ENCODE peak calls at places on chromosome 20, in six cellular contexts. O is body of pancreas, M is adrenal gland, Y is heart left ventricle, K is right lobe of liver, Q is A549. D is an unnamed sample.

GRCh38 chr20:22080985-22081384 is 375.5 kb downstream of the PAX1 start:
- DNase-seq in O (no peak), M (no peak), Y (no peak), K (no peak), Q (no peak), D (no peak)

GRCh38 chr20:40760399-40760798 is 71.4 kb upstream of the MAFB start:
- DNase-seq in O (no peak), M (no peak), Y (no peak), K (no peak), Q (no peak), D (no peak)

GRCh38 chr20:22801528-22801927 is 217.2 kb upstream of the FOXA2 start:
- DNase-seq in O (no peak), M (no peak), Y (no peak), K (no peak), Q (no peak), D (no peak)

GRCh38 chr20:36932476-36933426 is 18.8 kb downstream of the SAMHD1 start:
- DNase-seq in O (peak), M (no peak), Y (no peak), K (no peak), Q (no peak), D (no peak)

GRCh38 chr20:35617397-35618031 is 1.9 kb downstream of the SPAG4 start:
- DNase-seq in O (peak), M (peak), Y (peak), K (peak), Q (peak), D (peak)

GRCh38 chr20:8798505-8798904 is 270.4 kb upstream of the PLCB4 start:
- DNase-seq in O (no peak), M (no peak), Y (no peak), K (no peak), Q (no peak), D (no peak)

GRCh38 chr20:44422083-44422482 is 53.6 kb upstream of the TTPAL start:
- DNase-seq in O (no peak), M (peak), Y (no peak), K (no peak), Q (no peak), D (peak)

GRCh38 chr20:38835792-38836191 is 30.3 kb downstream of the PPP1R16B start:
- DNase-seq in O (no peak), M (no peak), Y (no peak), K (no peak), Q (no peak), D (no peak)

GRCh38 chr20:51481311-51481997 is 61.1 kb downstream of the NFATC2 start:
- DNase-seq in O (no peak), M (no peak), Y (no peak), K (no peak), Q (no peak), D (no peak)

GRCh38 chr20:2767768-2768631 is 32.4 kb downstream of the CPXM1 start:
- DNase-seq in O (peak), M (no peak), Y (no peak), K (peak), Q (no peak), D (no peak)

GRCh38 chr20:17987988-17988387 is 19.2 kb downstream of the MGME1 start:
- DNase-seq in O (no peak), M (no peak), Y (no peak), K (no peak), Q (no peak), D (no peak)

GRCh38 chr20:62430871-62431447 is 3.6 kb upstream of the RBBP8NL start:
- DNase-seq in O (no peak), M (no peak), Y (no peak), K (no peak), Q (no peak), D (no peak)

GRCh38 chr20:56998438-56998837 is 268.0 kb downstream of the BMP7 start:
- DNase-seq in O (no peak), M (no peak), Y (no peak), K (no peak), Q (no peak), D (no peak)

GRCh38 chr20:35010405-35011192 is 54.9 kb downstream of the MYH7B start:
- DNase-seq in O (peak), M (no peak), Y (no peak), K (no peak), Q (no peak), D (no peak)

GRCh38 chr20:62064788-62065668 is 653 bp downstream of the TAF4 start:
- DNase-seq in O (peak), M (no peak), Y (no peak), K (peak), Q (no peak), D (peak)

GRCh38 chr20:16025084-16025483 is 548.2 kb downstream of the KIF16B start:
- DNase-seq in O (no peak), M (no peak), Y (no peak), K (no peak), Q (no peak), D (no peak)

GRCh38 chr20:39775110-39775509 is 813.0 kb downstream of the DHX35 start:
- DNase-seq in O (peak), M (peak), Y (peak), K (peak), Q (no peak), D (no peak)

GRCh38 chr20:38209054-38209675 is 44.1 kb upstream of the TGM2 start:
- DNase-seq in O (no peak), M (no peak), Y (peak), K (no peak), Q (no peak), D (no peak)

GRCh38 chr20:45946149-45946970 is 11.9 kb downstream of the PCIF1 start:
- DNase-seq in O (peak), M (peak), Y (no peak), K (peak), Q (no peak), D (no peak)

GRCh38 chr20:25308671-25309394 is 60.9 kb downstream of the PYGB start:
- DNase-seq in O (peak), M (no peak), Y (no peak), K (peak), Q (no peak), D (peak)

GRCh38 chr20:14581731-14582130 is 244.3 kb upstream of the FLRT3 start:
- DNase-seq in O (no peak), M (no peak), Y (no peak), K (no peak), Q (no peak), D (no peak)

GRCh38 chr20:2131366-2131765 is 29.7 kb downstream of the STK35 start:
- DNase-seq in O (no peak), M (peak), Y (no peak), K (no peak), Q (no peak), D (no peak)

GRCh38 chr20:57244221-57244585 is 22.2 kb downstream of the BMP7 start:
- DNase-seq in O (no peak), M (no peak), Y (no peak), K (no peak), Q (no peak), D (no peak)

GRCh38 chr20:19779634-19780033 is 21.6 kb downstream of the RIN2 start:
- DNase-seq in O (no peak), M (no peak), Y (no peak), K (no peak), Q (no peak), D (no peak)

GRCh38 chr20:34907616-34908469 is 31.4 kb downstream of the ACSS2 start:
- DNase-seq in O (peak), M (peak), Y (peak), K (peak), Q (peak), D (peak)

GRCh38 chr20:13683833-13684232 is 45.1 kb upstream of the TASP1 start:
- DNase-seq in O (no peak), M (no peak), Y (no peak), K (no peak), Q (no peak), D (no peak)

GRCh38 chr20:60477958-60478357 is 519.7 kb downstream of the CDH26 start:
- DNase-seq in O (no peak), M (peak), Y (no peak), K (peak), Q (no peak), D (no peak)

GRCh38 chr20:1383621-1384404 is 9.0 kb downstream of the FKBP1A start:
- DNase-seq in O (no peak), M (no peak), Y (no peak), K (no peak), Q (no peak), D (no peak)

GRCh38 chr20:52242237-52243230 is 51.0 kb upstream of the ZFP64 start:
- DNase-seq in O (no peak), M (no peak), Y (no peak), K (no peak), Q (peak), D (peak)

GRCh38 chr20:62097881-62098407 is 24.3 kb upstream of the LSM14B start:
- DNase-seq in O (no peak), M (no peak), Y (no peak), K (no peak), Q (no peak), D (no peak)

GRCh38 chr20:37984018-37984785 is 49.1 kb downstream of the TTI1 start:
- DNase-seq in O (no peak), M (peak), Y (peak), K (peak), Q (no peak), D (no peak)

GRCh38 chr20:916125-916799 is at the start of gene ANGPT4:
- DNase-seq in O (no peak), M (no peak), Y (no peak), K (no peak), Q (no peak), D (no peak)

GRCh38 chr20:50306478-50307423 is 116.1 kb downstream of the CEBPB start:
- DNase-seq in O (no peak), M (peak), Y (no peak), K (peak), Q (no peak), D (no peak)
- TF ChIP-seq POLR2A in O (no peak), M (no peak), Y (no peak), K (peak), Q (no peak), D (no peak)

GRCh38 chr20:63520594-63520938 is at the start of gene PPDPF:
- DNase-seq in O (peak), M (peak), Y (peak), K (peak), Q (peak), D (peak)
- TF ChIP-seq POLR2A in O (peak), M (peak), Y (no peak), K (peak), Q (peak), D (peak)

GRCh38 chr20:3811421-3812258 is 8.7 kb upstream of the AP5S1 start:
- DNase-seq in O (peak), M (peak), Y (peak), K (peak), Q (peak), D (peak)
- TF ChIP-seq POLR2A in O (peak), M (peak), Y (no peak), K (peak), Q (peak), D (no peak)

GRCh38 chr20:58650181-58650775 is 805 bp upstream of the STX16 start:
- DNase-seq in O (peak), M (peak), Y (peak), K (peak), Q (no peak), D (no peak)

GRCh38 chr20:58651823-58652605 is 931 bp downstream of the STX16 start:
- DNase-seq in O (peak), M (peak), Y (peak), K (peak), Q (peak), D (peak)

GRCh38 chr20:58651548-58651822 is 402 bp downstream of the STX16 start:
- DNase-seq in O (no peak), M (no peak), Y (no peak), K (no peak), Q (no peak), D (no peak)

GRCh38 chr20:58649288-58650180 is 1.5 kb upstream of the STX16 start:
- DNase-seq in O (peak), M (no peak), Y (no peak), K (peak), Q (no peak), D (no peak)

DNA sequence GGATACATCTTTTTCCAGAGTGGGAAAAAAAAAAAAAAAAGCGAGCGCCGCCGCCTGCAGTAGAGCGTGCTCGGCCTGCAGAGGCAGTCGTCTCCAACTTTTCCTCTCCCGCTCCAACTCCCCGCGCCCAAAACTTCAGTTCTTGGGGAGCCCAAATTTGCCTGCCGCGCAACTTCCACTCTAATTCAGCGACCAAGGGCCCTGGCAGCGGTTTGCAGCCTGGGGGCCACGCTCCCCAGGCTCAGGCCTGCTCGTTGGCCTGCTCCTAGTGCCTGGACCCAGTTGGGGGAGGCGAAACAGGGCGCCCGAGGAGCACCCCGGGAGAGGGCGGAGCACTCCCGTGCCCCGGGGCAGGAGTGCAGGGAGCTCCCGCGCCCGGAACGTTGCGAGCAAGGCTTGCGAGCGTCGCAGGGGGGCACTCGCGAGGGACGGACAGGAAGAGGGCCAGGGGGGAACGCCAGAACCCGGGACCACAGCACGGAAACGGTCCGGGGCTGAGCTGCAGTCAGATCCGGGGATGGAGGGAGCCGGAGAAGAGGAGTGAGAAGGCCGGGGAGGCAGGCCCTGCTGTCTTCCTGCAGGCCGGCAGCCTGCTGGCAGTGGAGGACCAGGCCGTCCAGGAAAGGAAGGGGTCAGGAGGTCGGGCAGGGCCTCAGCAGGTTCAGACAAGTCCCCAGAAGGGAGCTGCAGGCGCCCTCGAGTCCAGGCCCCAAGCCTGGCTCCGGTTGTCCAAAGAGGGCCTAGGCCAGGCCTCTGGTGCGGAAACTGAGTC is at the start of gene STX16:
- DNase-seq in O (peak), M (peak), Y (peak), K (peak), Q (peak), D (peak)
- TF ChIP-seq POLR2A in O (peak), M (peak), Y (no peak), K (peak), Q (peak), D (peak)

DNA sequence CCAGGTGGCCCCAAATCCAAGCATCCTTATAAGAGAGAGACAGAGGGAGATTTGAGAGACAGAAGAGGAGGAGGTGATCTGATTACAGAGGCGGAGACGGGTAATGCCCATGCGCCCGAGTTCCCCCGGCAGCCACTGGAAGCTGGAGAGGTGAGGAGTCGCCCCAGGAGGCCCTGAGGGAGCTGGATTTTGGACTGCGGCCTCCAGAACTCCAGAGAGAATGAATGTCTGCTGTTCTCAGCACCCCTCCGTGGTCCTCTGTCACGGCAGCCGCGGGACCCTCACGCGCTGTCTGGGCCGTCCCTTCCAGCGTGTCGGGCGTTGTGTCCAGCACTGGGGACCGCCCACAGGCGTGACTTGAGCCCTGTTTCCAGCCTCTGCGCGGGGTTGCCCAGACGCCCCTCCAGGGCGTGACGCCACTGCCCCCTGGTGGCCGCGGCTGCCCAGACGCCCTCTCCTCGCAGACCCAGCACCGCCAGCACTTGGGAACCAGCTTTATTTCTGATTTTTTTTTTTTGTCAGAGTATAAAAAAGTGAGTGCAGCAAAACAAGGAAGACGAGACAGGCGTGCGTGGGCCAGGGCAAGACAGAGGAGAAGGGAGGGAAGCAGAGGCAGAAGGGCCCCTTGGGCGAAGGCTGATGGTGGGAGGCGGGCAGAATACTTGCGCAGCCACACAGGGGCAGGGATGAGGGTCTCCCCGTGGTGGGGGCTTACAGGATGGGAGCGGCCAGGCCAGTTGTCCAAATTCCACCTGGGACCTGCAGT is 4.1 kb upstream of the ZNF512B start:
- DNase-seq in O (peak), M (peak), Y (peak), K (peak), Q (peak), D (peak)
- TF ChIP-seq POLR2A in O (no peak), M (no peak), Y (no peak), K (no peak), Q (peak), D (no peak)

GRCh38 chr20:50320910-50321796 is 130.5 kb downstream of the CEBPB start:
- DNase-seq in O (peak), M (peak), Y (peak), K (peak), Q (peak), D (peak)
- TF ChIP-seq POLR2A in O (peak), M (peak), Y (no peak), K (peak), Q (peak), D (peak)

GRCh38 chr20:20795721-20796120 is 83.3 kb upstream of the RALGAPA2 start:
- DNase-seq in O (no peak), M (no peak), Y (no peak), K (no peak), Q (no peak), D (no peak)

GRCh38 chr20:20796766-20797415 is 84.4 kb upstream of the RALGAPA2 start:
- DNase-seq in O (no peak), M (no peak), Y (no peak), K (no peak), Q (no peak), D (no peak)

GRCh38 chr20:20799913-20800312 is 87.5 kb upstream of the RALGAPA2 start:
- DNase-seq in O (no peak), M (no peak), Y (no peak), K (no peak), Q (no peak), D (no peak)

GRCh38 chr20:20795119-20795518 is 82.7 kb upstream of the RALGAPA2 start:
- DNase-seq in O (no peak), M (no peak), Y (no peak), K (no peak), Q (no peak), D (no peak)

DNA sequence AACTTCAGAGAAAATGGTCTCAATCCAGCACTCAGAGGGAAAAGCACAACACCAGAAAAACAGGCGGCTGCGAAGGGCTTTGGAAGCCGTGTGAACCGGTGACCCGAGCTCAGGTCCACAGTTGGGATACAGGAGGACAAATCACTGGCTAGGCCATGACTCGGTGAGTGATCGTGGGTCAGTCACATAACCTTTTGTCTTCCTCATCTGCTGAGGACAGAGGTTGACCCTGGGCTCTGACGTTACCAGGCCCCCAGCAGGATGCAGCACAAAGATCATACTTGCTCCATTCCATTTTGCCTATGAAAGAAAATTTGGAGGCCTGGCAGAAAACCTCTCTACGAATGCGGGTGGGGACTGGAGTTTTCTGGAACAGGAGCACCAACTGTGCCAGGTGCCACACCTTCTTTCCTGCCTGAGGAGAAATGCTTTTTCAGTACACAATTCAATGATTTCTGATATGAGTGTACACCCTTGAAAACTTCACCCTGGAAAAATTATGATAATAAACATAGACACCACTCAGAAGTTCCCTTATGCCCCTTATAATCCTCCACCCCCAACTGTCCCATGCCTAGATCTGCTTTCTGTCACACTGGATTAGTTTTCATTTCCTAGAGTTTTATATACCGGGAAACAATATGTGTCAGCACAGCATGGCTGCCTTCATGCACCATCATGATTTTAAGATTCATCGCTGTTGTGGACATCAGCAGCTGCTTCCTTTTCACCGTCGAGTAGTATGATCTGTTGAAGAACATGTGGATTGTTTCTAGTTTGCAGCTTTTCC is 85.3 kb upstream of the RALGAPA2 start:
- DNase-seq in O (no peak), M (no peak), Y (no peak), K (no peak), Q (no peak), D (no peak)
- TF ChIP-seq POLR2A in O (no peak), M (no peak), Y (no peak), K (no peak), Q (no peak), D (no peak)

GRCh38 chr20:49945701-49946477 is 9.7 kb downstream of the RNF114 start:
- DNase-seq in O (no peak), M (no peak), Y (no peak), K (no peak), Q (no peak), D (no peak)

GRCh38 chr20:49942303-49942702 is 6.1 kb downstream of the RNF114 start:
- DNase-seq in O (no peak), M (no peak), Y (no peak), K (no peak), Q (no peak), D (no peak)

GRCh38 chr20:49942942-49943341 is 6.7 kb downstream of the RNF114 start:
- DNase-seq in O (no peak), M (no peak), Y (no peak), K (no peak), Q (no peak), D (no peak)

GRCh38 chr20:49948178-49948577 is 12.0 kb downstream of the RNF114 start:
- DNase-seq in O (no peak), M (no peak), Y (no peak), K (no peak), Q (no peak), D (no peak)

DNA sequence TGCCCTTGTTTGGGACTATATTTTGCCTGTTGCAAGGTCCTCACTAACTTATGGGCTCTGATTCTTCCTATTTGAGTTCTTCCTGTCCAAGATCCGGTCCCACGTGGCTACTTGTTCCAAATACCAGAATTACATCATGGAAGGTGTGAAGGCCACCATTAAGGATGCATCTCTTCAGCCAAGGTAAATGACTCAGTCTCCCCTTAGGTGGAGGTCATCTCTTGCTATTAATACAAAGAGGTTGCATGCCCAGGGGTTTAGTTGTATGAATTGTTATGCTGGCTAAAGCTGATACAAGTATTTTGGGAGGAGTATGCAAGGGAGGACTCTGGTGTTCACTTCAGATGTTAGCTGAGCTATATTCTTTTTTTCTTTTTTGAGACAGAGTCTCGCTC is 9.1 kb downstream of the RNF114 start:
- DNase-seq in O (no peak), M (no peak), Y (no peak), K (no peak), Q (no peak), D (no peak)
- TF ChIP-seq POLR2A in O (no peak), M (no peak), Y (no peak), K (no peak), Q (no peak), D (no peak)

GRCh38 chr20:32357869-32358631 is at the start of gene ASXL1:
- DNase-seq in O (peak), M (peak), Y (peak), K (peak), Q (peak), D (peak)
- TF ChIP-seq POLR2A in O (peak), M (peak), Y (no peak), K (peak), Q (peak), D (peak)